ENCODE peak calls at places on chromosomes 2 and 18, in four cellular contexts. One of them, this sample, is unnamed.
A peak's percentile ranks its signal among the peaks of the same experiment; 100 is the strongest.

GRCh38 chr2:66236067-66236705 is 198.7 kb upstream of the MEIS1 start:
- DNase-seq in mesendoderm: no peak
- DNase-seq in adrenal gland: no peak
- DNase-seq in upper lobe of right lung: no peak
- DNase-seq in this sample: no peak

GRCh38 chr2:160328748-160329147 is 128.7 kb upstream of the ITGB6 start:
- DNase-seq in mesendoderm: no peak
- DNase-seq in adrenal gland: no peak
- DNase-seq in upper lobe of right lung: no peak
- DNase-seq in this sample: no peak

GRCh38 chr2:38528008-38528442 is 74.7 kb downstream of the HNRNPLL start:
- DNase-seq in mesendoderm: peak; percentile 69
- DNase-seq in adrenal gland: peak; percentile 51
- DNase-seq in upper lobe of right lung: peak; percentile 66
- DNase-seq in this sample: peak; percentile 72

GRCh38 chr2:72367530-72368225 is 220.0 kb upstream of the CYP26B1 start:
- DNase-seq in mesendoderm: peak; percentile 78
- DNase-seq in adrenal gland: no peak
- DNase-seq in upper lobe of right lung: peak; percentile 66
- DNase-seq in this sample: no peak

GRCh38 chr18:31450409-31450808 is 2.9 kb downstream of the DSG3 start:
- DNase-seq in mesendoderm: no peak
- DNase-seq in adrenal gland: no peak
- DNase-seq in upper lobe of right lung: no peak
- DNase-seq in this sample: no peak

GRCh38 chr2:63589148-63589972 is 597 bp downstream of the MDH1 start:
- DNase-seq in mesendoderm: peak; percentile 73
- DNase-seq in adrenal gland: no peak
- DNase-seq in upper lobe of right lung: no peak
- DNase-seq in this sample: peak; percentile 29

GRCh38 chr2:234488913-234489451 is 7.9 kb downstream of the ARL4C start:
- DNase-seq in mesendoderm: no peak
- DNase-seq in adrenal gland: no peak
- DNase-seq in upper lobe of right lung: no peak
- DNase-seq in this sample: peak; percentile 45

GRCh38 chr2:188319845-188320244 is 28.2 kb downstream of the GULP1 start:
- DNase-seq in mesendoderm: peak; percentile 58
- DNase-seq in adrenal gland: no peak
- DNase-seq in upper lobe of right lung: no peak
- DNase-seq in this sample: no peak

GRCh38 chr18:47997338-47997780 is 66.9 kb upstream of the SMAD2 start:
- DNase-seq in mesendoderm: peak; percentile 80
- DNase-seq in adrenal gland: no peak
- DNase-seq in upper lobe of right lung: no peak
- DNase-seq in this sample: peak; percentile 6

GRCh38 chr2:69743847-69744264 is 1.9 kb downstream of the ANXA4 start:
- DNase-seq in mesendoderm: no peak
- DNase-seq in adrenal gland: no peak
- DNase-seq in upper lobe of right lung: no peak
- DNase-seq in this sample: no peak

GRCh38 chr2:101790416-101790815 is 92.9 kb downstream of the MAP4K4 start:
- DNase-seq in mesendoderm: no peak
- DNase-seq in adrenal gland: no peak
- DNase-seq in upper lobe of right lung: no peak
- DNase-seq in this sample: no peak

GRCh38 chr2:241168366-241168765 is 18.1 kb downstream of the PPP1R7 start:
- DNase-seq in mesendoderm: no peak
- DNase-seq in adrenal gland: no peak
- DNase-seq in upper lobe of right lung: no peak
- DNase-seq in this sample: no peak

GRCh38 chr2:120379916-120380893 is 34.3 kb downstream of the INHBB start:
- DNase-seq in mesendoderm: no peak
- DNase-seq in adrenal gland: no peak
- DNase-seq in upper lobe of right lung: no peak
- DNase-seq in this sample: no peak

GRCh38 chr2:15163316-15163715 is 397.8 kb downstream of the NBAS start:
- DNase-seq in mesendoderm: no peak
- DNase-seq in adrenal gland: no peak
- DNase-seq in upper lobe of right lung: no peak
- DNase-seq in this sample: no peak

GRCh38 chr2:64795024-64795592 is 141.4 kb upstream of the SERTAD2 start:
- DNase-seq in mesendoderm: peak; percentile 4
- DNase-seq in adrenal gland: no peak
- DNase-seq in upper lobe of right lung: no peak
- DNase-seq in this sample: no peak

GRCh38 chr2:3492951-3493609 is 26.3 kb downstream of the ADI1 start:
- DNase-seq in mesendoderm: no peak
- DNase-seq in adrenal gland: no peak
- DNase-seq in upper lobe of right lung: peak; percentile 57
- DNase-seq in this sample: no peak

GRCh38 chr2:190382851-190383250 is 25.3 kb upstream of the MFSD6 start:
- DNase-seq in mesendoderm: peak; percentile 69
- DNase-seq in adrenal gland: no peak
- DNase-seq in upper lobe of right lung: no peak
- DNase-seq in this sample: peak; percentile 64

GRCh38 chr2:239727182-239727775 is 297.9 kb downstream of the NDUFA10 start:
- DNase-seq in mesendoderm: no peak
- DNase-seq in adrenal gland: no peak
- DNase-seq in upper lobe of right lung: peak; percentile 45
- DNase-seq in this sample: no peak

GRCh38 chr2:110773470-110773921 is 41.1 kb downstream of the ACOXL start:
- DNase-seq in mesendoderm: no peak
- DNase-seq in adrenal gland: peak; percentile 51
- DNase-seq in upper lobe of right lung: no peak
- DNase-seq in this sample: no peak

GRCh38 chr2:50535971-50536759 is 495.8 kb downstream of the NRXN1 start:
- DNase-seq in mesendoderm: peak; percentile 29
- DNase-seq in adrenal gland: no peak
- DNase-seq in upper lobe of right lung: no peak
- DNase-seq in this sample: peak; percentile 26

GRCh38 chr2:186737737-186738508 is 44.1 kb downstream of the FAM171B start:
- DNase-seq in mesendoderm: peak; percentile 35
- DNase-seq in adrenal gland: no peak
- DNase-seq in upper lobe of right lung: no peak
- DNase-seq in this sample: no peak

GRCh38 chr2:240578110-240578450 is 8.5 kb upstream of the CAPN10 start:
- DNase-seq in mesendoderm: no peak
- DNase-seq in adrenal gland: no peak
- DNase-seq in upper lobe of right lung: no peak
- DNase-seq in this sample: no peak

GRCh38 chr2:50591642-50592041 is 440.3 kb downstream of the NRXN1 start:
- DNase-seq in mesendoderm: no peak
- DNase-seq in adrenal gland: no peak
- DNase-seq in upper lobe of right lung: no peak
- DNase-seq in this sample: no peak

GRCh38 chr2:181585732-181586131 is 71.2 kb downstream of the CERKL start:
- DNase-seq in mesendoderm: no peak
- DNase-seq in adrenal gland: no peak
- DNase-seq in upper lobe of right lung: no peak
- DNase-seq in this sample: peak; percentile 2

GRCh38 chr2:44170337-44170736 is 1.7 kb downstream of the PPM1B start:
- DNase-seq in mesendoderm: no peak
- DNase-seq in adrenal gland: no peak
- DNase-seq in upper lobe of right lung: no peak
- DNase-seq in this sample: peak; percentile 9

GRCh38 chr2:121099329-121100318 is 185.4 kb downstream of the TFCP2L1 start:
- DNase-seq in mesendoderm: peak; percentile 57
- DNase-seq in adrenal gland: no peak
- DNase-seq in upper lobe of right lung: peak; percentile 74
- DNase-seq in this sample: peak; percentile 11

GRCh38 chr2:168286535-168286934 is 39.1 kb upstream of the STK39 start:
- DNase-seq in mesendoderm: no peak
- DNase-seq in adrenal gland: no peak
- DNase-seq in upper lobe of right lung: no peak
- DNase-seq in this sample: no peak

GRCh38 chr2:101135412-101136296 is 15.5 kb downstream of the TBC1D8 start:
- DNase-seq in mesendoderm: peak; percentile 59
- DNase-seq in adrenal gland: no peak
- DNase-seq in upper lobe of right lung: no peak
- DNase-seq in this sample: no peak

GRCh38 chr18:21191596-21192307 is 50.3 kb upstream of the GREB1L start:
- DNase-seq in mesendoderm: peak; percentile 74
- DNase-seq in adrenal gland: peak; percentile 51
- DNase-seq in upper lobe of right lung: no peak
- DNase-seq in this sample: peak; percentile 30

GRCh38 chr2:49686897-49687442 is 532.7 kb upstream of the FSHR start:
- DNase-seq in mesendoderm: no peak
- DNase-seq in adrenal gland: no peak
- DNase-seq in upper lobe of right lung: no peak
- DNase-seq in this sample: no peak

GRCh38 chr18:5879479-5879882 is 15.8 kb downstream of the TMEM200C start:
- DNase-seq in mesendoderm: peak; percentile 26
- DNase-seq in adrenal gland: no peak
- DNase-seq in upper lobe of right lung: no peak
- DNase-seq in this sample: peak; percentile 22

GRCh38 chr18:79427368-79428225 is 31.9 kb downstream of the NFATC1 start:
- DNase-seq in mesendoderm: no peak
- DNase-seq in adrenal gland: no peak
- DNase-seq in upper lobe of right lung: no peak
- DNase-seq in this sample: no peak

DNA sequence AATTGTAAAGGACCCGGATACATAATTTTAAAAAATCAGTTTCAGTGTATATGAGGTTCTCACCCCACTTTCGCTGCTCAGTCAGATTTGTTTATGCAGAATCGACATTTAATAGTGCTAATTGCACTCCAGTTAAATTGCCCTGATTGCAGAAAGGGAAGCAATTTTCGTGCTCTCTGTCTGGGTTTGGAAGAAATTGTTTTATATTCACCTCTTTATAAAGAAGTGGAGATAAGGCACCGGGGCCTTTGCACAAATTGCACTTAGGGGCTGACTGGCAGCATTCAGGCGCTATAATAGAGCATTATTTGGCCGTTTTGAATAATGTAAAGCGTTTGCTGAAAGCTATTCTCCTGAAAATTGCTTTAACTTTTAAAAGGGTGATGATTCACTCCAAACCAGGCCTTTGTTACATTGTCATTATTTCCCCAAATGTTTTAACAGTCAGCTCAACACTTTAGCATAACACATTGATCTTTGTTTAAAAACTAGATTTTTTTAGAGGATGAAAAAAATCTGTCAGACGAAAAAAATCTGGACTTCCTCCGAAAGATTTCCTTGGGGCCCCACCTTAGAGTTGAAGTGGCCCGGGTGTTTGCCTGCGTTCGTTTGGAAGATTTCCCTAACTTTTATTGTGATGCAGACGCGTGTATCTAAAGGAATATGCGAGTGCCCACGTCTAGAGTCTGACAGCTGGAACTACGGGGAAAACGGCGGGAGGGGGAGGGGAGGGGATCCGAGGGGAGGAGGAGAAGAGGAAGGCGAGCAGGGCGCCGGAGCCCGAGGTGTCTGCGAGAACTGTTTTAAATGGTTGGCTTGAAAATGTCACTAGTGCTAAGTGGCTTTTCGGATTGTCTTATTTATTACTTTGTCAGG is 2.8 kb upstream of the SP9 start:
- DNase-seq in mesendoderm: no peak
- DNase-seq in adrenal gland: no peak
- DNase-seq in upper lobe of right lung: no peak
- DNase-seq in this sample: no peak
- H3K4me1 ChIP-seq in mesendoderm: peaks cover 9% of the 10 kb centered on the region
- H3K4me1 ChIP-seq in adrenal gland: peaks cover 32% of the 10 kb centered on the region
- H3K4me1 ChIP-seq in upper lobe of right lung: peaks cover 27% of the 10 kb centered on the region
- H3K4me1 ChIP-seq in this sample: peaks cover 7% of the 10 kb centered on the region

GRCh38 chr18:58578321-58578720 is 50.6 kb downstream of the ALPK2 start:
- DNase-seq in mesendoderm: no peak
- DNase-seq in adrenal gland: no peak
- DNase-seq in upper lobe of right lung: no peak
- DNase-seq in this sample: no peak
- H3K4me3 ChIP-seq in mesendoderm: no peak overlapping the region
- H3K4me3 ChIP-seq in adrenal gland: no peak overlapping the region
- H3K4me3 ChIP-seq in upper lobe of right lung: no peak overlapping the region
- H3K4me3 ChIP-seq in this sample: no peak overlapping the region

DNA sequence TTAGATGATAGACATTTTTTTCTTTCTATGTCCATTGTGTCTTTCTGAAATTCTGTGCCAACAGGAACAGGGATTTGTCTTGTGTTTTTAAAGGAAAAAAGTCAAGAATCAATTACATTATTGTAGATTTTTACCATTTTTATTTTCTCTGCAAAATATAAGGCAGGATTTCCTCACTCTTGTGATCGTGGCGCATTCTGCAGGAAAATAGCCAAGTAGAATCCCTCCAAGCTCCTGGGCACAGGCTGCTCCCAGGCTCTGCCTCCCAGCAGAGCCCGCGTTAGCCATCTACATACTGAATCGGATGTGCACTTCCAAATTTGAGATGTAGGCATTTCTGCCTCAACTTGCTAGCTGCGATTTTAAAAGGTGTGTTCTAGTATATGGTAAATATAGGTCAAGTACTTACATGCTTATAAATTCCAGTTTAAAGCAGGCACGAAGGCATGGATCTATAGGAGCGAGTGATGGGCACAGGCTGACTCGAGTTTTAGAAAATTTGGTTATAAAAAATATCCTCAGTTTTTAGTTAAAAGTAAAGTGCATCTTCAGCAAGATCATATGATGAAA is 10.3 kb downstream of the TSHZ1 start:
- DNase-seq in mesendoderm: no peak
- DNase-seq in adrenal gland: no peak
- DNase-seq in upper lobe of right lung: no peak
- DNase-seq in this sample: no peak
- H3K4me1 ChIP-seq in mesendoderm: no peaks in the 10 kb centered on the region
- H3K4me1 ChIP-seq in adrenal gland: peaks cover 37% of the 10 kb centered on the region
- H3K4me1 ChIP-seq in upper lobe of right lung: peaks cover 46% of the 10 kb centered on the region
- H3K4me1 ChIP-seq in this sample: no peaks in the 10 kb centered on the region

GRCh38 chr2:27263287-27264252 is 723 bp upstream of the SLC30A3 start:
- DNase-seq in mesendoderm: peak; percentile 33
- DNase-seq in adrenal gland: no peak
- DNase-seq in upper lobe of right lung: no peak
- DNase-seq in this sample: peak; percentile 47
- H3K4me3 ChIP-seq in mesendoderm: no peak overlapping the region
- H3K4me3 ChIP-seq in adrenal gland: no peak overlapping the region
- H3K4me3 ChIP-seq in upper lobe of right lung: peak overlapping the region; percentile 44
- H3K4me3 ChIP-seq in this sample: peak overlapping the region; percentile 90

GRCh38 chr2:170465241-170465640 is 249.9 kb upstream of the SP5 start:
- DNase-seq in mesendoderm: no peak
- DNase-seq in adrenal gland: no peak
- DNase-seq in upper lobe of right lung: no peak
- DNase-seq in this sample: no peak

GRCh38 chr2:170461875-170462274 is 253.3 kb upstream of the SP5 start:
- DNase-seq in mesendoderm: peak; percentile 49
- DNase-seq in adrenal gland: no peak
- DNase-seq in upper lobe of right lung: no peak
- DNase-seq in this sample: no peak

GRCh38 chr2:170462433-170463205 is 252.5 kb upstream of the SP5 start:
- DNase-seq in mesendoderm: no peak
- DNase-seq in adrenal gland: no peak
- DNase-seq in upper lobe of right lung: no peak
- DNase-seq in this sample: no peak

GRCh38 chr2:170464268-170464667 is 250.9 kb upstream of the SP5 start:
- DNase-seq in mesendoderm: no peak
- DNase-seq in adrenal gland: no peak
- DNase-seq in upper lobe of right lung: no peak
- DNase-seq in this sample: no peak

GRCh38 chr2:170463206-170463537 is 252.0 kb upstream of the SP5 start:
- DNase-seq in mesendoderm: no peak
- DNase-seq in adrenal gland: no peak
- DNase-seq in upper lobe of right lung: no peak
- DNase-seq in this sample: no peak
- H3K4me1 ChIP-seq in mesendoderm: peaks cover 5% of the 10 kb centered on the region
- H3K4me1 ChIP-seq in adrenal gland: no peaks in the 10 kb centered on the region
- H3K4me1 ChIP-seq in upper lobe of right lung: peaks cover 7% of the 10 kb centered on the region
- H3K4me1 ChIP-seq in this sample: no peaks in the 10 kb centered on the region